ENCODE peak calls at places on chromosome 21, in seven cellular contexts. K, D, R, Y, T, H and P are unnamed samples.

GRCh38 chr21:21406918-21407317 is 408.7 kb downstream of the NCAM2 start:
- DNase-seq in D (no peak), H (no peak), Y (no peak), K (no peak), R (no peak), T (no peak), P (no peak)

GRCh38 chr21:25500598-25500997 is 106.7 kb downstream of the MRPL39 start:
- DNase-seq in R (no peak), D (no peak), Y (no peak), H (no peak), T (no peak), K (no peak), P (no peak)

GRCh38 chr21:25582888-25583287 is 24.4 kb downstream of the MRPL39 start:
- DNase-seq in K (no peak), D (no peak), T (no peak), H (no peak), Y (no peak), R (no peak), P (no peak)

GRCh38 chr21:43938751-43939442 is 73.2 kb upstream of the TRAPPC10 start:
- DNase-seq in D (peak; percentile 89), R (peak; percentile 78), T (peak; percentile 58), K (peak; percentile 29), H (peak; percentile 94), Y (peak; percentile 88), P (peak; percentile 55)

GRCh38 chr21:33234618-33235520 is 5.1 kb downstream of the IFNAR2 start:
- DNase-seq in H (peak; percentile 18), D (no peak), K (no peak), R (no peak), T (no peak), Y (no peak), P (no peak)

GRCh38 chr21:22364163-22364562 is 1366.0 kb downstream of the NCAM2 start:
- DNase-seq in D (no peak), Y (no peak), T (no peak), K (no peak), H (no peak), R (no peak), P (no peak)

GRCh38 chr21:21612446-21612845 is 614.2 kb downstream of the NCAM2 start:
- DNase-seq in K (peak; percentile 49), Y (no peak), R (no peak), H (no peak), T (no peak), D (no peak), P (no peak)

GRCh38 chr21:16117851-16118592 is 388.2 kb downstream of the USP25 start:
- DNase-seq in Y (no peak), H (no peak), K (peak; percentile 94), R (no peak), T (no peak), D (no peak), P (no peak)

GRCh38 chr21:33478182-33478581 is 1.6 kb downstream of the TMEM50B start:
- DNase-seq in Y (no peak), H (no peak), D (no peak), T (no peak), K (no peak), R (no peak), P (no peak)

GRCh38 chr21:44530221-44530902 is 9.6 kb downstream of the KRTAP10-1 start:
- DNase-seq in D (no peak), T (no peak), Y (no peak), R (no peak), K (no peak), H (no peak), P (no peak)

GRCh38 chr21:28943631-28944030 is 49.0 kb downstream of the LTN1 start:
- DNase-seq in R (no peak), D (no peak), H (no peak), Y (no peak), K (peak; percentile 3), T (no peak), P (no peak)

GRCh38 chr21:44415073-44416025 is 40.0 kb upstream of the LRRC3 start:
- DNase-seq in H (no peak), K (no peak), Y (no peak), R (no peak), D (no peak), T (no peak), P (no peak)

GRCh38 chr21:36887983-36888382 is 78.5 kb downstream of the HLCS start:
- DNase-seq in D (no peak), R (no peak), Y (no peak), T (no peak), H (no peak), K (no peak), P (no peak)

GRCh38 chr21:40516336-40516735 is 330.6 kb downstream of the DSCAM start:
- DNase-seq in R (no peak), H (no peak), K (no peak), Y (no peak), T (no peak), D (peak; percentile 4), P (no peak)

GRCh38 chr21:36535618-36536241 is 55.8 kb upstream of the CLDN14 start:
- DNase-seq in R (no peak), K (no peak), D (no peak), H (no peak), Y (no peak), T (no peak), P (no peak)

GRCh38 chr21:19998450-19998849 is 999.8 kb upstream of the NCAM2 start:
- DNase-seq in Y (no peak), H (no peak), R (no peak), D (no peak), T (no peak), K (no peak), P (no peak)

GRCh38 chr21:42236014-42236413 is 17.1 kb downstream of the ABCG1 start:
- DNase-seq in H (no peak), D (peak; percentile 30), K (no peak), Y (no peak), T (no peak), R (no peak), P (no peak)

GRCh38 chr21:41164052-41164451 is 3.9 kb upstream of the BACE2 start:
- DNase-seq in D (no peak), R (no peak), Y (no peak), H (no peak), K (no peak), T (no peak), P (no peak)

GRCh38 chr21:34813266-34813886 is 144.6 kb downstream of the CLIC6 start:
- DNase-seq in Y (no peak), D (no peak), T (no peak), K (peak; percentile 99), H (no peak), R (no peak), P (no peak)

GRCh38 chr21:44521301-44521927 is 18.6 kb downstream of the KRTAP10-1 start:
- DNase-seq in T (no peak), Y (no peak), R (no peak), D (no peak), H (no peak), K (no peak), P (no peak)

GRCh38 chr21:42237577-42237976 is 18.6 kb downstream of the ABCG1 start:
- DNase-seq in R (no peak), H (peak; percentile 53), Y (no peak), T (no peak), K (no peak), D (no peak), P (no peak)

GRCh38 chr21:26085100-26085499 is 85.5 kb downstream of the APP start:
- DNase-seq in D (no peak), Y (no peak), T (no peak), K (no peak), R (no peak), H (no peak), P (no peak)

GRCh38 chr21:16579538-16579937 is 849.8 kb downstream of the USP25 start:
- DNase-seq in D (no peak), T (no peak), Y (no peak), H (no peak), R (no peak), K (no peak), P (no peak)

GRCh38 chr21:29258626-29259335 is 39.9 kb upstream of the BACH1 start:
- DNase-seq in T (no peak), D (no peak), Y (no peak), H (no peak), K (peak; percentile 93), R (no peak), P (no peak)

GRCh38 chr21:36584980-36585940 is 105.3 kb upstream of the CLDN14 start:
- DNase-seq in T (no peak), H (peak; percentile 23), D (no peak), Y (no peak), K (peak; percentile 7), R (no peak), P (no peak)

GRCh38 chr21:41317458-41317857 is 857 bp downstream of the FAM3B start:
- DNase-seq in D (no peak), R (no peak), T (no peak), Y (no peak), H (no peak), K (no peak), P (no peak)

GRCh38 chr21:45270306-45270821 is 17.3 kb downstream of the POFUT2 start:
- DNase-seq in H (no peak), D (no peak), K (no peak), R (no peak), T (no peak), Y (no peak), P (no peak)

GRCh38 chr21:35217504-35218060 is 168.5 kb upstream of the RUNX1 start:
- DNase-seq in H (no peak), K (peak; percentile 100), Y (no peak), R (no peak), D (no peak), T (no peak), P (no peak)